ENCODE peak calls at places on chromosomes 7 and 10, in nine cellular contexts. F, G, K, Q, R, X, T, U and H are unnamed samples.

GRCh38 chr10:132595850-132596249 is 58.3 kb downstream of the INPP5A start:
- DNase-seq in F (no peak), G (no peak), K (no peak), Q (no peak), R (no peak), X (no peak), T (no peak), U (no peak), H (no peak)

GRCh38 chr7:100465702-100466311 is 1.7 kb upstream of the SPACDR start:
- DNase-seq in F (peak; percentile 71), G (peak; percentile 88), K (no peak), Q (peak; percentile 80), R (no peak), X (peak; percentile 79), T (peak; percentile 79), U (no peak), H (no peak)

GRCh38 chr7:47678641-47679380 is 96.9 kb upstream of the TNS3 start:
- DNase-seq in F (no peak), G (no peak), K (no peak), Q (no peak), R (no peak), X (no peak), T (no peak), U (no peak), H (no peak)

GRCh38 chr10:79359816-79360498 is 12.7 kb downstream of the PPIF start:
- DNase-seq in F (no peak), G (no peak), K (no peak), Q (no peak), R (no peak), X (no peak), T (no peak), U (no peak), H (no peak)

GRCh38 chr7:87474533-87475358 is 734 bp downstream of the ABCB4 start:
- DNase-seq in F (peak; percentile 23), G (peak; percentile 73), K (no peak), Q (no peak), R (peak; percentile 44), X (no peak), T (no peak), U (no peak), H (no peak)

GRCh38 chr7:72343991-72344390 is 68.1 kb downstream of the CALN1 start:
- DNase-seq in F (no peak), G (no peak), K (no peak), Q (no peak), R (no peak), X (no peak), T (no peak), U (no peak), H (no peak)

GRCh38 chr10:90222372-90222771 is 521.0 kb downstream of the KIF20B start:
- DNase-seq in F (no peak), G (no peak), K (no peak), Q (no peak), R (peak; percentile 15), X (no peak), T (peak; percentile 41), U (no peak), H (no peak)

GRCh38 chr10:124357583-124357930 is 61.2 kb downstream of the OAT start:
- DNase-seq in F (no peak), G (no peak), K (no peak), Q (no peak), R (no peak), X (no peak), T (no peak), U (no peak), H (no peak)

GRCh38 chr10:129929343-129930297 is 34.5 kb downstream of the EBF3 start:
- DNase-seq in F (no peak), G (no peak), K (no peak), Q (no peak), R (no peak), X (no peak), T (no peak), U (no peak), H (no peak)

GRCh38 chr10:84344560-84344959 is 16.2 kb downstream of the CCSER2 start:
- DNase-seq in F (no peak), G (no peak), K (no peak), Q (no peak), R (no peak), X (no peak), T (no peak), U (no peak), H (no peak)

GRCh38 chr10:84237199-84238051 is 3.9 kb downstream of the LRIT1 start:
- DNase-seq in F (peak; percentile 23), G (peak; percentile 59), K (no peak), Q (no peak), R (no peak), X (no peak), T (no peak), U (no peak), H (no peak)

GRCh38 chr10:84715911-84716310 is 387.5 kb downstream of the CCSER2 start:
- DNase-seq in F (no peak), G (no peak), K (peak; percentile 18), Q (no peak), R (no peak), X (peak; percentile 55), T (peak; percentile 17), U (no peak), H (no peak)

GRCh38 chr10:69558559-69558958 is 14.7 kb downstream of the NEUROG3 start:
- DNase-seq in F (no peak), G (no peak), K (no peak), Q (no peak), R (no peak), X (no peak), T (no peak), U (peak; percentile 15), H (peak; percentile 58)

GRCh38 chr7:157460721-157461120 is 123.9 kb downstream of the DNAJB6 start:
- DNase-seq in F (no peak), G (no peak), K (no peak), Q (peak; percentile 8), R (no peak), X (no peak), T (no peak), U (no peak), H (no peak)

GRCh38 chr10:78420946-78421732 is 387.5 kb downstream of the RPS24 start:
- DNase-seq in F (no peak), G (peak; percentile 50), K (no peak), Q (no peak), R (no peak), X (no peak), T (no peak), U (no peak), H (no peak)

GRCh38 chr10:102627446-102628293 is 16.6 kb upstream of the TRIM8 start:
- DNase-seq in F (peak; percentile 64), G (no peak), K (no peak), Q (peak; percentile 62), R (no peak), X (peak; percentile 40), T (peak; percentile 88), U (no peak), H (no peak)

GRCh38 chr7:140084972-140085371 is 22.2 kb upstream of the PARP12 start:
- DNase-seq in F (no peak), G (no peak), K (peak; percentile 45), Q (no peak), R (no peak), X (no peak), T (no peak), U (peak; percentile 26), H (no peak)

GRCh38 chr7:27869060-27869459 is 129.1 kb downstream of the TAX1BP1 start:
- DNase-seq in F (no peak), G (no peak), K (no peak), Q (no peak), R (no peak), X (no peak), T (no peak), U (no peak), H (no peak)

GRCh38 chr10:100020883-100021248 is 11.1 kb upstream of the DNMBP start:
- DNase-seq in F (no peak), G (no peak), K (no peak), Q (no peak), R (no peak), X (peak; percentile 13), T (no peak), U (no peak), H (no peak)

GRCh38 chr7:1505731-1506550 is 1.8 kb upstream of the INTS1 start:
- DNase-seq in F (no peak), G (no peak), K (no peak), Q (no peak), R (no peak), X (peak; percentile 13), T (no peak), U (no peak), H (no peak)

GRCh38 chr10:91587710-91588638 is 44.9 kb downstream of the PPP1R3C start:
- DNase-seq in F (peak; percentile 25), G (no peak), K (no peak), Q (no peak), R (peak; percentile 47), X (no peak), T (peak; percentile 79), U (no peak), H (no peak)

GRCh38 chr7:128937647-128938523 is at the start of gene IRF5:
- DNase-seq in F (no peak), G (peak; percentile 75), K (no peak), Q (peak; percentile 88), R (no peak), X (no peak), T (no peak), U (no peak), H (peak; percentile 36)

GRCh38 chr10:797179-797578 is 107.7 kb upstream of the DIP2C start:
- DNase-seq in F (no peak), G (no peak), K (no peak), Q (no peak), R (no peak), X (no peak), T (no peak), U (no peak), H (no peak)

GRCh38 chr10:116120688-116121087 is 152.3 kb downstream of the GFRA1 start:
- DNase-seq in F (no peak), G (no peak), K (no peak), Q (no peak), R (no peak), X (peak; percentile 12), T (no peak), U (no peak), H (no peak)

GRCh38 chr7:74502216-74502891 is 48.6 kb downstream of the GTF2IRD1 start:
- DNase-seq in F (peak; percentile 50), G (no peak), K (no peak), Q (no peak), R (no peak), X (no peak), T (no peak), U (no peak), H (no peak)

GRCh38 chr7:44617225-44617885 is 10.9 kb downstream of the OGDH start:
- DNase-seq in F (no peak), G (no peak), K (no peak), Q (no peak), R (no peak), X (no peak), T (no peak), U (no peak), H (no peak)

GRCh38 chr10:61284222-61284890 is 168.8 kb downstream of the TMEM26 start:
- DNase-seq in F (peak; percentile 13), G (no peak), K (no peak), Q (no peak), R (peak; percentile 68), X (no peak), T (peak; percentile 79), U (no peak), H (peak; percentile 38)

GRCh38 chr10:11798862-11799735 is 24.1 kb upstream of the PROSER2 start:
- DNase-seq in F (no peak), G (no peak), K (no peak), Q (no peak), R (no peak), X (no peak), T (peak; percentile 26), U (no peak), H (no peak)

GRCh38 chr7:70574970-70575799 is 556.8 kb upstream of the GALNT17 start:
- DNase-seq in F (no peak), G (peak; percentile 16), K (no peak), Q (no peak), R (no peak), X (peak; percentile 84), T (no peak), U (no peak), H (no peak)

GRCh38 chr7:7562736-7563135 is 3.9 kb upstream of the MIOS start:
- DNase-seq in F (no peak), G (no peak), K (no peak), Q (no peak), R (peak; percentile 70), X (no peak), T (no peak), U (no peak), H (no peak)

GRCh38 chr10:128254486-128254885 is 128.3 kb upstream of the MKI67 start:
- DNase-seq in F (no peak), G (no peak), K (no peak), Q (no peak), R (no peak), X (no peak), T (peak; percentile 40), U (no peak), H (no peak)